ENCODE peak calls at places on chromosomes 3 and 15, in six cellular contexts. B is IMR-90, G is H1, T is neuronal stem cell, E is trophoblast cell, F is mesendoderm. Z is an unnamed sample.

GRCh38 chr3:11390411-11391171 is 118.4 kb downstream of the ATG7 start:
- DNase-seq in F (no peak), E (no peak), T (no peak), B (peak; percentile 8), G (no peak), Z (peak; percentile 22)

GRCh38 chr3:49500408-49501257 is 30.6 kb downstream of the DAG1 start:
- DNase-seq in G (no peak), F (no peak), B (peak; percentile 99), E (peak; percentile 76), T (no peak), Z (peak; percentile 96)

GRCh38 chr3:194313642-194314430 is 37.3 kb downstream of the CPN2 start:
- DNase-seq in B (no peak), T (no peak), G (no peak), F (peak; percentile 72), E (no peak), Z (peak; percentile 24)

GRCh38 chr3:113685956-113686721 is 10.3 kb downstream of the USF3 start:
- DNase-seq in T (no peak), G (no peak), E (peak; percentile 32), F (peak; percentile 84), B (peak; percentile 59), Z (peak; percentile 74)

GRCh38 chr3:101962055-101962454 is 112.7 kb downstream of the NFKBIZ start:
- DNase-seq in T (no peak), G (no peak), E (no peak), B (peak; percentile 59), F (no peak), Z (peak; percentile 23)

GRCh38 chr3:186331043-186331442 is 31.0 kb downstream of the DGKG start:
- DNase-seq in G (no peak), E (no peak), F (no peak), T (no peak), B (no peak), Z (no peak)

GRCh38 chr3:124785966-124786365 is 55.7 kb downstream of the UMPS start:
- DNase-seq in E (no peak), F (no peak), T (no peak), G (no peak), B (peak; percentile 28), Z (peak; percentile 88)

GRCh38 chr3:173404156-173404555 is 6.6 kb downstream of the NLGN1 start:
- DNase-seq in F (no peak), B (no peak), G (no peak), E (no peak), T (no peak), Z (no peak)

GRCh38 chr3:133117342-133117741 is 79.2 kb downstream of the TMEM108 start:
- DNase-seq in G (no peak), T (no peak), E (no peak), F (peak; percentile 51), B (no peak), Z (no peak)

GRCh38 chr3:15007681-15008141 is 57.4 kb downstream of the MRPS25 start:
- DNase-seq in F (no peak), E (peak; percentile 11), T (no peak), G (no peak), B (peak; percentile 97), Z (peak; percentile 26)

GRCh38 chr3:77456881-77457280 is 417.0 kb downstream of the ROBO2 start:
- DNase-seq in E (no peak), F (no peak), G (no peak), B (no peak), T (peak; percentile 20), Z (no peak)

GRCh38 chr3:131477813-131478212 is 25.0 kb downstream of the MRPL3 start:
- DNase-seq in B (no peak), F (no peak), G (no peak), E (no peak), T (no peak), Z (no peak)

GRCh38 chr3:125098929-125099328 is 43.1 kb upstream of the HEG1 start:
- DNase-seq in B (no peak), E (no peak), F (no peak), G (no peak), T (no peak), Z (no peak)

GRCh38 chr15:63600646-63601025 is 3.4 kb downstream of the FBXL22 start:
- DNase-seq in B (peak; percentile 93), F (peak; percentile 87), T (peak; percentile 74), G (no peak), E (peak; percentile 88), Z (peak; percentile 91)

GRCh38 chr3:104437891-104438290 is 928.8 kb upstream of the ALCAM start:
- DNase-seq in E (peak; percentile 42), T (no peak), F (peak; percentile 78), G (peak; percentile 27), B (peak; percentile 10), Z (no peak)

GRCh38 chr3:159988617-159989251 is at the start of gene IL12A:
- DNase-seq in B (peak; percentile 71), G (peak; percentile 57), T (peak; percentile 74), F (peak; percentile 76), E (peak; percentile 50), Z (peak; percentile 81)

GRCh38 chr15:25731411-25731810 is 131.7 kb downstream of the ATP10A start:
- DNase-seq in E (no peak), G (no peak), F (no peak), T (no peak), B (no peak), Z (no peak)

GRCh38 chr3:49296781-49297420 is 19.9 kb upstream of the C3orf62 start:
- DNase-seq in F (no peak), G (no peak), T (no peak), E (no peak), B (no peak), Z (no peak)

GRCh38 chr15:90545095-90545494 is 15.4 kb downstream of the CRTC3 start:
- DNase-seq in E (no peak), F (no peak), T (no peak), G (no peak), B (no peak), Z (no peak)

GRCh38 chr3:11405323-11405722 is 133.1 kb downstream of the ATG7 start:
- DNase-seq in T (no peak), G (no peak), E (no peak), B (no peak), F (no peak), Z (no peak)

GRCh38 chr3:70185661-70186060 is 126.8 kb downstream of the MDFIC2 start:
- DNase-seq in E (no peak), B (no peak), F (no peak), T (no peak), G (no peak), Z (no peak)
- H3K36me3 ChIP-seq in E (no peaks in the 10 kb centered on the region), B (no peaks in the 10 kb centered on the region), F (no peaks in the 10 kb centered on the region), T (no peaks in the 10 kb centered on the region), G (no peaks in the 10 kb centered on the region), Z (no peaks in the 10 kb centered on the region)

GRCh38 chr15:76252249-76252648 is 59.0 kb downstream of the ETFA start:
- DNase-seq in B (no peak), F (peak; percentile 53), T (no peak), G (no peak), E (peak; percentile 61), Z (no peak)
- H3K23ac ChIP-seq in B (no peak overlapping the region), F (no peak overlapping the region), T (no peak overlapping the region), G (no peak overlapping the region), E (no peak overlapping the region), Z (no peak overlapping the region)

DNA sequence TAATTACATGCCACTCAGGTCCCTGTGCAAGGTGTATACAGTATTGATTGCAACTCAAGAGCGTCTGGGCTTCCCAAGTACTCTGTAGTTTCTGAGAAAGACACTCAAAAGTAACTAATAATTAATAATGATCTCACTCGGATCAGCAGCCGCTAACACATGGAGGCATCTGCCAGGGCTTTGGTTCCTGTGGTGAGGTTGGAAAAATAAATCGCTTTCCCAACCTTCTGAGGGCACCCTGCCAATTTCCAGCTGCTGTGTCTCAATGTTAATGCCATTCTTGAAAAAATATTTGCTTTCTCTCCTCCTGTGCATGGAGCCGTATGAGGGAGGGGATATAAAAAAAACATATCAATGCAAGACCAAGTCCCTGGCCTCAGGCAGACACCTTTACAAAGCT is 116.5 kb upstream of the SLC2A2 start:
- DNase-seq in B (peak; percentile 46), F (no peak), T (no peak), E (no peak), G (no peak), Z (no peak)
- H3K36me3 ChIP-seq in B (no peaks in the 10 kb centered on the region), F (no peaks in the 10 kb centered on the region), T (peaks cover 90% of the 10 kb centered on the region), E (no peaks in the 10 kb centered on the region), G (no peaks in the 10 kb centered on the region), Z (peaks cover 15% of the 10 kb centered on the region)

DNA sequence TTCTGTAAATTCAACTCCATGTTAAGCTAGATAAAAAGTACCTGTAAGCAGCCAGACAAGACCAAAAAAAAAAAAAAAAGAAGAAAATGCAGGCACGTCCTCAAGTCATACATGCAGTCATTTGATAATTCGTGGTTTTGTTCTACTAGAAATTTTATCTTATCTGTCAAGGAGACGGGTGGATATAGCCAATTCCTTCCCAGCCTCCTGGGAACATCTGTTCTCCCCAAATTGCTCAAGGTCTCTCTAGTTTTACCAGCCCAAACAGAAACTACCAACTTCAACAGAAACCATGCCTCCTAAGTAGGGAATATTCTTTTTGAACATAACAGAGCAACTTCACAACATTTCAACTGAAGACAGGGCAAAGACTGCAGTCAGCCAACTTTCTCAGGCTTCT is 19.5 kb downstream of the RYK start:
- DNase-seq in E (no peak), T (no peak), B (no peak), G (no peak), F (no peak), Z (no peak)
- H3K23ac ChIP-seq in E (no peak overlapping the region), T (no peak overlapping the region), B (peak overlapping the region; percentile 50), G (no peak overlapping the region), F (no peak overlapping the region), Z (no peak overlapping the region)

GRCh38 chr3:195881276-195881988 is 26.9 kb downstream of the TNK2 start:
- DNase-seq in G (no peak), F (no peak), E (no peak), B (no peak), T (no peak), Z (no peak)
- H3K36me3 ChIP-seq in G (no peaks in the 10 kb centered on the region), F (no peaks in the 10 kb centered on the region), E (peaks cover 61% of the 10 kb centered on the region), B (peaks cover 50% of the 10 kb centered on the region), T (peaks cover 36% of the 10 kb centered on the region), Z (peaks cover 81% of the 10 kb centered on the region)

GRCh38 chr3:196941846-196942225 is 492 bp downstream of the NCBP2 start:
- DNase-seq in F (no peak), B (peak; percentile 51), G (no peak), T (no peak), E (peak; percentile 34), Z (no peak)

GRCh38 chr3:196947136-196947859 is 5.0 kb upstream of the NCBP2 start:
- DNase-seq in G (no peak), E (no peak), B (no peak), T (no peak), F (peak; percentile 47), Z (no peak)

GRCh38 chr3:196942226-196942914 is at the start of gene NCBP2:
- DNase-seq in T (peak; percentile 97), B (peak; percentile 98), F (peak; percentile 99), E (peak; percentile 99), G (peak; percentile 94), Z (peak; percentile 98)

GRCh38 chr3:196938124-196938523 is 4.2 kb downstream of the NCBP2 start:
- DNase-seq in B (no peak), G (no peak), T (no peak), F (no peak), E (no peak), Z (no peak)

GRCh38 chr3:196942915-196943277 is 568 bp upstream of the NCBP2 start:
- DNase-seq in B (no peak), E (no peak), T (no peak), G (no peak), F (peak; percentile 19), Z (peak; percentile 27)
- H3K23ac ChIP-seq in B (peak overlapping the region; percentile 82), E (no peak overlapping the region), T (peak overlapping the region; percentile 95), G (no peak overlapping the region), F (no peak overlapping the region), Z (peak overlapping the region; percentile 79)

Z was measured in mesenchymal stem cell.